ENCODE peak calls at places on chromosome 17, in six cellular contexts. U is adrenal gland, K is transverse colon, C is colonic mucosa, N is heart right ventricle, Z is heart left ventricle. E is an unnamed sample.
A peak's percentile ranks its signal among the peaks of the same experiment; 100 is the strongest.

GRCh38 chr17:57226793-57227192 is 29.5 kb upstream of the MSI2 start:
- DNase-seq in K (no peak), C (no peak), U (no peak), Z (no peak), N (no peak), E (no peak)

GRCh38 chr17:57045868-57046671 is 39.0 kb upstream of the AKAP1 start:
- DNase-seq in U (no peak), N (no peak), K (peak; percentile 52), C (no peak), Z (peak; percentile 18), E (no peak)

GRCh38 chr17:58338907-58339774 is 10.5 kb upstream of the TSPOAP1 start:
- DNase-seq in Z (peak; percentile 63), U (no peak), C (peak; percentile 67), K (peak; percentile 72), N (no peak), E (no peak)

GRCh38 chr17:76682306-76682705 is 28.5 kb downstream of the MXRA7 start:
- DNase-seq in C (no peak), Z (peak; percentile 69), U (no peak), N (peak; percentile 61), K (no peak), E (no peak)

GRCh38 chr17:82212331-82213250 is at the start of gene CCDC57:
- DNase-seq in C (peak; percentile 78), U (peak; percentile 86), K (peak; percentile 83), N (peak; percentile 85), Z (peak; percentile 84), E (peak; percentile 58)

GRCh38 chr17:39926588-39927100 is 757 bp downstream of the ORMDL3 start:
- DNase-seq in Z (peak; percentile 36), U (peak; percentile 65), K (peak; percentile 60), C (peak; percentile 69), N (no peak), E (no peak)

GRCh38 chr17:37662358-37662757 is 19.1 kb upstream of the DDX52 start:
- DNase-seq in U (no peak), N (no peak), C (peak; percentile 35), K (no peak), Z (no peak), E (no peak)

GRCh38 chr17:49834118-49834743 is 13.6 kb downstream of the TAC4 start:
- DNase-seq in K (no peak), N (no peak), Z (no peak), U (no peak), C (no peak), E (no peak)

GRCh38 chr17:4516740-4517139 is 18.1 kb downstream of the SPNS2 start:
- DNase-seq in U (no peak), Z (no peak), K (no peak), C (no peak), N (no peak), E (no peak)

GRCh38 chr17:83100853-83101391 is 21.5 kb downstream of the METRNL start:
- DNase-seq in U (no peak), C (no peak), N (no peak), K (peak; percentile 49), Z (no peak), E (no peak)

GRCh38 chr17:80750263-80750662 is 205.6 kb downstream of the RPTOR start:
- DNase-seq in K (no peak), U (peak; percentile 56), Z (no peak), C (no peak), N (no peak), E (no peak)

GRCh38 chr17:59840908-59841666 is 51.7 kb downstream of the TUBD1 start:
- DNase-seq in Z (no peak), C (peak; percentile 32), N (no peak), U (peak; percentile 41), K (no peak), E (no peak)

GRCh38 chr17:38339891-38340290 is 3.9 kb downstream of the GPR179 start:
- DNase-seq in N (no peak), Z (no peak), C (no peak), K (no peak), U (no peak), E (no peak)

GRCh38 chr17:43372273-43372911 is 26.4 kb upstream of the ARL4D start:
- DNase-seq in N (no peak), K (peak; percentile 47), C (no peak), U (peak; percentile 74), Z (peak; percentile 37), E (no peak)

GRCh38 chr17:14204546-14204945 is 32.1 kb downstream of the CDRT15 start:
- DNase-seq in C (no peak), N (no peak), K (no peak), U (no peak), Z (no peak), E (no peak)

GRCh38 chr17:14202388-14203166 is 34.1 kb downstream of the CDRT15 start:
- DNase-seq in Z (no peak), U (no peak), K (no peak), C (no peak), N (no peak), E (no peak)

GRCh38 chr17:14201595-14201994 is 35.1 kb downstream of the CDRT15 start:
- DNase-seq in C (no peak), U (no peak), K (peak; percentile 29), N (no peak), Z (no peak), E (no peak)

GRCh38 chr17:14204084-14204483 is 32.6 kb downstream of the CDRT15 start:
- DNase-seq in Z (no peak), U (no peak), C (no peak), N (no peak), K (no peak), E (no peak)

DNA sequence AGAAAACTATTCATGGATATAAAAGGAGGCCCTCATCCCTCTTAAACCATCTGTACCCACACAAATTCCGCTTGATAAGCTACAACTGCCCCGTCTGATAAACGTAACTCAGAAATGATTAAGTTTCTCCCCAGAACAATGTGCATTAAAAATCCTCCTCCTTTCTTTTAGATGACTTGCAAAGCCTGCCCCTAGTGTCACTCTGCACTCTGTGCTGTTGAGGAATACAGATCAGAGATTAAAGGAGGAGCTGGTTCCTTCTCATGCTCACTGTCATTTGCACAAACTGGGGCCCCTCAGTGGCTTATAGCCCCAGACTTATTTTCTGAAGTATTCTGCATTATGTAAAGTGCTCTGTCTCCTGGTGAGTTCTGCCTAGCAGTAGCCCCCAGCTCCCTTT is 33.3 kb downstream of the CDRT15 start:
- DNase-seq in N (no peak), U (no peak), Z (no peak), C (no peak), K (no peak), E (no peak)
- TF ChIP-seq CTCF in N (peak; percentile 30), U (no peak), Z (peak; percentile 23), C (no peak), K (no peak), E (no peak)

DNA sequence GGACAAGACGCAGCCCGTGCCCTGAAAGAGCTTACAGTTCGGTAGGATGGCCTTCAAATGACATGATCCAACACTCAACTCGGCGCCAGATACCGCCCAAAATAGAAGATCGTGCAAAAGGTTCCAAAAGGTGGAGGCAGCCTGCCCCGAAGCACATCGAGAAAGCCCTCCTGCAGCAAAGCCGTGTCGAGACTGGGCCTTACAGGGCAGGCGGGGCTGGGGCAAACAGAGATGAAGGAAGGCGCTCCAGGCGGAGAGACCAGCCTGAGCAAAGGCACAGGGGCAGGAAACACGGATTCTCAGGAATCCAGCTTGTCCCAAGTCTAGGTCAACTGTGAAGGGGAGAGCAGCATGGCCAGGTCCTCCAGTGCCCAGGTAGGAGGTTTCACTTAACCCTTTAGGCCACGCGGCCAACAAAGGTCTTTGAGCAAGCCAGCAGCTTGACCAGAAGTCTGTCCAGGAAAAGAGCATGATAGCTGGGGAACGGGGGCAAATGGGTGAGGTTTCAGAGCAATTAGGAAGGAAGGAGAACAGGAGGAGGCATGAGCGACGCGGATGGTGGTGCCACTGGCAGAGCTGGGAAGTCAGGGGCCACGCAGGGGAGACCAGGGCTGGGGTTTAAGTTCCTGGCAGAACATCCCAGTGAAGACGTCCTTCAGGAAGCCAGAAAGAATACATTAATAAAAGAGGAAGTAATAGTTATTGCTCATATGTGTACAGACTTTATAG is 21.2 kb upstream of the EIF1 start:
- DNase-seq in Z (no peak), K (no peak), N (no peak), U (no peak), C (peak; percentile 25), E (no peak)
- H3K27ac ChIP-seq in Z (peak overlapping the region; percentile 76), K (peak overlapping the region; percentile 88), N (no peak overlapping the region), U (no peak overlapping the region), C (peak overlapping the region; percentile 84), E (no peak overlapping the region)

GRCh38 chr17:5747276-5747675 is 163.0 kb upstream of the NLRP1 start:
- DNase-seq in N (no peak), U (no peak), Z (no peak), C (no peak), K (no peak), E (no peak)
- TF ChIP-seq CTCF in N (no peak), U (no peak), Z (no peak), C (no peak), K (no peak), E (no peak)

DNA sequence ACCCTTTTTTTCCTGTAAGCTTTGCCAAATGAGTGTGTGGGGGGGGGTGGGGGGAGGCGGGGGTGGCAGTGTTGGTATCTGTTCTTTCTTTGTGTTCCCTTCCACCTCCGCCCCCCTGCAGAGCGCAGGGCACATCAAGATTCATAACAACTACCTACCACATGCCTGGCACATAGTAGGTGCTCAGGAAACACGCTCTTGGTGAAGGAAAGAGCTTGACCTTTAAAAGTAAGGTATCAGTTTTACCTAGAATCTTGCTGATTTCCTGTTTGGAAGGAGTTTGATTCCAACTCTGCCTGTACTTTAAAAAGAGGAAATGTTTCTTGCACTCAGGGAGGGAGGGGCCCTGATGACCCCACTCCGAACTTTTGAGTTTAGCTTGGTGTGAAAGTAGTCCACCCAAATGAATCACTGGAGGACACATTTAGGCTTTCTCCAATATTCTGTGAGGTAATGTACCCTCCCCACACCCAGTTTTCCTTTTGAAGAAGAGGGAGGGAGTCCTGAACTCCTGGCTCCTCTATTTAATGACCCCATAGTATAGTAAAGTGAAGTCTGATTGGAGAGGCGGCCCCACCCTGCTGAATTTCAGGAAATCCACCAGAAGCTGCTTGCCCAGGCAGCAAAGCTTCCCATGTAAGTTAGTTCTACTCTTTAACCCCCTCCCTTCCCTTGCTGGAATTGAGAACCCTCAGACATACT is 549 bp upstream of the FAM20A start:
- DNase-seq in C (no peak), U (no peak), K (no peak), N (no peak), Z (no peak), E (no peak)
- H3K27ac ChIP-seq in C (peak overlapping the region; percentile 30), U (peak overlapping the region; percentile 41), K (peak overlapping the region; percentile 25), N (peak overlapping the region; percentile 69), Z (peak overlapping the region; percentile 76), E (no peak overlapping the region)

DNA sequence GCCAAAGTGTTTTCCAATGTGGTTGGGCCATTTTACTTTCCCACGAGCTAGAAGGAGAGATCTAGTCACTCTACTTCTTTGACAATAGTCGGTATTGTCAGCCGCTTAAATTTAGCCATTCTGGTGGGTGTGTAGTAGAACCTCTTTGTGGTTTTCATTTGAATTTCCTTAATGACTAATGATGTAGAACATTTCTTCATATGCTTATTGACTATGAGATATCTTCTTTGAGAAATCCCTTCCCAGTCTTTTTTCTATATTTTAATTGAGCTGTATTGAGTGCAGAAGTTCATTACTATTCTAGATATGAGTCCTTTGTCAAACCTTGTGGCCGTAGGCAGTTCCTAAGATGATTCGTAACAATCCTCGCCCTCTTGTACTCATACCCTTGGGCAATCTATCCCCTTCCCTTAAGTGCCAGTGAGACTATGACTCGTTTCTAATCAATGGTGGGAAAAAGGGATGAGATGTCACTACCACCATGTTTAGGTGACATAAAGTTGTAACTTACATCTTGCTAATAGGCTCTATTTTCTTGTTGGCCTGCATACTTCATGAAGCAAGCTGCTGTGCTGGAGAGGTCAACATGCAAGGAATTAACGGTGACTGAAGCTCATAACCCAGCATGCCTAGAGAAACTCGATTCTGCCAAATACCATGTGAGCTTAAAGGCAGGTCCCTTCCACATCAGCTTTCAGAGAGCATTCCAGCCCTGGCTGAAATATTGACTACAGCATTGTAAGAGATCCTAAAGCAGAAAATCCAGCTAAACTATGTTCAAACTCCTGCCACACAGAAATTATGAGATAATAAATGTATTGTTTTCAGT is 817.9 kb upstream of the SOX9 start:
- DNase-seq in C (no peak), Z (no peak), U (no peak), N (no peak), K (no peak), E (no peak)
- TF ChIP-seq CTCF in C (no peak), Z (no peak), U (no peak), N (no peak), K (no peak), E (no peak)